ENCODE peak calls at places on chromosomes 6 and 20, in six cellular contexts. A is IMR-90, X is H9, V is endothelial cell of umbilical vein, T is neural progenitor cell, O is PC-3. Q is an unnamed sample. For H3K4me1, the result is how much of the 10 kb centered on the place peaks cover.

GRCh38 chr6:152863618-152864326 is 113.2 kb downstream of the VIP start:
- DNase-seq in V (peak), X (peak), T (peak), O (peak), A (peak), Q (peak)

GRCh38 chr20:11144114-11144513 is 470.3 kb upstream of the JAG1 start:
- DNase-seq in A (peak), V (peak), T (no peak), X (no peak), O (no peak), Q (no peak)

GRCh38 chr6:87925373-87926060 is 122.1 kb upstream of the SPACA1 start:
- DNase-seq in O (no peak), X (no peak), V (no peak), T (no peak), A (no peak), Q (peak)

GRCh38 chr6:33416386-33417126 is 1.4 kb downstream of the CUTA start:
- DNase-seq in X (no peak), A (peak), O (no peak), T (no peak), V (no peak), Q (no peak)

GRCh38 chr20:44335675-44336074 is 1.2 kb upstream of the R3HDML start:
- DNase-seq in O (no peak), V (no peak), A (no peak), T (no peak), X (no peak), Q (no peak)

GRCh38 chr6:115000736-115001135 is 657.9 kb upstream of the HS3ST5 start:
- DNase-seq in A (no peak), O (peak), T (no peak), X (no peak), V (no peak), Q (no peak)

GRCh38 chr6:20630617-20631448 is 96.6 kb downstream of the CDKAL1 start:
- DNase-seq in V (no peak), X (no peak), T (no peak), A (no peak), O (peak), Q (no peak)

GRCh38 chr6:10733863-10734262 is 11.0 kb downstream of the TMEM14C start:
- DNase-seq in A (no peak), O (peak), T (no peak), V (no peak), X (no peak), Q (no peak)

GRCh38 chr20:14235355-14235754 is 102.1 kb downstream of the FLRT3 start:
- DNase-seq in V (no peak), A (peak), O (peak), T (no peak), X (no peak), Q (no peak)

GRCh38 chr20:14234666-14235295 is 102.6 kb downstream of the FLRT3 start:
- DNase-seq in V (no peak), X (no peak), T (no peak), O (peak), A (peak), Q (no peak)

GRCh38 chr20:14232650-14233049 is 104.8 kb downstream of the FLRT3 start:
- DNase-seq in A (no peak), O (no peak), T (no peak), V (no peak), X (no peak), Q (no peak)
- H3K4me2 ChIP-seq in A (no peak), O (no peak), T (no peak), V (no peak), X (no peak), Q (no peak)

GRCh38 chr6:158813032-158813431 is 6.1 kb downstream of the EZR start:
- DNase-seq in A (no peak), O (no peak), X (no peak), V (no peak), T (no peak), Q (no peak)
- H3K4me1 ChIP-seq in A (under half), O (under half), X (under half), V (under half), T (under half), Q (half or more)

GRCh38 chr20:25507385-25508082 is 77.8 kb downstream of the NINL start:
- DNase-seq in X (no peak), A (no peak), T (no peak), V (no peak), O (no peak), Q (no peak)
- H3K4me2 ChIP-seq in X (no peak), A (no peak), T (no peak), V (peak), O (peak), Q (no peak)

DNA sequence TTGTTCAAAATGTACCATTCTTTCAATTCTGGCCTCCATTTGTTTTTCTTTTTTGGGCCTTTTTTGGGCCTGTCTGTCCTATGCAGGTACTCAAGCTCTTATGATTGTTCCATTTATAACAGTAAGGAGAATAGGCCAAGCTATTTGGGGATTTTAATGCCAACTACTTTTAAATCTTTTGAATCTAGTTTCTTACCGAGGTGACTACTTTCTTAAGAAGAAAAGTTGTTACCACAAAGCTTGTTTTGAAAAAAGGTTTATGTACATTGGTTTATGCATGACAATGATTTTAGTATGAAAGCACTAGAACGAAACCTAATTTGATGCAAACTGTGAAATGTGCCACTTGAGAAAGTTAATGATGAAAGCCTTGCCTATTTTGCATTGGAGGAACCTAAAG is 98.3 kb upstream of the MTHFD1L start:
- DNase-seq in A (no peak), V (no peak), O (no peak), T (no peak), X (no peak), Q (no peak)
- H3K4me1 ChIP-seq in A (under half), V (under half), O (under half), T (under half), X (under half), Q (under half)

Q was measured in OCI-LY7.